ENCODE peak calls at places on chromosomes 16 and 17, in four cellular contexts. F is sigmoid colon, S is Peyer's patch, V is tibial nerve. J is an unnamed sample.

GRCh38 chr17:68961204-68961893 is 6.2 kb upstream of the ABCA8 start:
- DNase-seq in F (no peak), S (no peak), V (peak), J (peak)

GRCh38 chr17:11404431-11404830 is 163.4 kb downstream of the SHISA6 start:
- DNase-seq in F (no peak), S (no peak), V (no peak), J (no peak)

GRCh38 chr16:83420206-83420760 is 387.5 kb upstream of the HSBP1 start:
- DNase-seq in F (no peak), S (no peak), V (no peak), J (no peak)

GRCh38 chr16:65672960-65673359 is 551.1 kb upstream of the CDH11 start:
- DNase-seq in F (no peak), S (no peak), V (no peak), J (no peak)

GRCh38 chr17:29078183-29079045 is 35.5 kb downstream of the PIPOX start:
- DNase-seq in F (no peak), S (no peak), V (no peak), J (no peak)

GRCh38 chr16:19436540-19436939 is 18.9 kb downstream of the TMC5 start:
- DNase-seq in F (no peak), S (no peak), V (no peak), J (no peak)

GRCh38 chr16:88914750-88915368 is 48.4 kb upstream of the PABPN1L start:
- DNase-seq in F (no peak), S (no peak), V (peak), J (no peak)

GRCh38 chr16:80610489-80611156 is 69.8 kb downstream of the DYNLRB2 start:
- DNase-seq in F (no peak), S (no peak), V (no peak), J (peak)

GRCh38 chr17:76492989-76493501 is 8.2 kb downstream of the RHBDF2 start:
- DNase-seq in F (peak), S (peak), V (no peak), J (no peak)

GRCh38 chr17:78416311-78416711 is 37.9 kb downstream of the PGS1 start:
- DNase-seq in F (no peak), S (peak), V (no peak), J (no peak)

GRCh38 chr17:47739150-47739549 is 6.1 kb downstream of the TBX21 start:
- DNase-seq in F (peak), S (no peak), V (no peak), J (no peak)

GRCh38 chr16:22335668-22336246 is 38.5 kb downstream of the POLR3E start:
- DNase-seq in F (no peak), S (no peak), V (no peak), J (no peak)

GRCh38 chr17:57944796-57945362 is 10.3 kb downstream of the CUEDC1 start:
- DNase-seq in F (no peak), S (no peak), V (no peak), J (no peak)

GRCh38 chr16:23434380-23434779 is 18.6 kb downstream of the COG7 start:
- DNase-seq in F (no peak), S (no peak), V (no peak), J (no peak)

GRCh38 chr17:83057397-83057761 is 22.0 kb upstream of the METRNL start:
- DNase-seq in F (no peak), S (peak), V (no peak), J (no peak)

GRCh38 chr16:11361751-11362742 is 16.8 kb downstream of the RMI2 start:
- DNase-seq in F (no peak), S (peak), V (no peak), J (peak)

GRCh38 chr17:60168654-60169053 is 18.9 kb downstream of the CA4 start:
- DNase-seq in F (no peak), S (peak), V (no peak), J (no peak)

GRCh38 chr17:82349287-82349701 is 9.8 kb upstream of the TEX19 start:
- DNase-seq in F (no peak), S (no peak), V (no peak), J (no peak)

GRCh38 chr17:17151055-17151454 is 55.1 kb downstream of the PLD6 start:
- DNase-seq in F (no peak), S (no peak), V (no peak), J (no peak)

GRCh38 chr16:31177136-31177535 is 2.8 kb upstream of the FUS start:
- DNase-seq in F (no peak), S (peak), V (no peak), J (no peak)

GRCh38 chr16:11234884-11235702 is 20.9 kb downstream of the SOCS1 start:
- DNase-seq in F (no peak), S (no peak), V (no peak), J (no peak)

GRCh38 chr16:14486520-14487303 is 143.3 kb downstream of the PARN start:
- DNase-seq in F (peak), S (peak), V (peak), J (peak)

GRCh38 chr16:83713597-83713996 is 94.2 kb upstream of the HSBP1 start:
- DNase-seq in F (no peak), S (no peak), V (no peak), J (no peak)

GRCh38 chr17:11272191-11272590 is 31.2 kb downstream of the SHISA6 start:
- DNase-seq in F (no peak), S (no peak), V (no peak), J (no peak)

DNA sequence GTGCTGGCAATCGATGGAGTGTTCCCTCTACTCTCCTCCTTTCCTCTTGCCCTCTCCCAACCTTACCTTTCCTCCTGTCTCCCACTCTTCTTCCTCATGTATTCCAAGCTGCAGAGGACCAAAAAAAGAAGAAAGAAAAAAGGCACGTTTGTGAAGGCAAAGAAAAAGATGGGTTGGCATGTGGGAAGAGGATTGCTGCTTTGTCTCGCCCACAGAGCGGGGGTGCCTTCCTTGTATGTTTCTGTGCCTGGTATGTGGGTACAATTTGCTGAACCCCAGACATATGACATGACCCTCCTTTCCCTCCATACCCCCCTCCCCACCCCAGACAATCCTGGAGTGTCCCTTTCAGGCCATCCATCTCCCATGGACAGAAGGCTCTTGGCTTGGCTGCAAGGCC is 13.1 kb upstream of the CTCF start:
- DNase-seq in F (peak), S (no peak), V (no peak), J (no peak)
- TF ChIP-seq POLR2A in F (no peak), S (no peak), V (no peak), J (no peak)

GRCh38 chr17:42561908-42562844 is at the start of gene COASY:
- DNase-seq in F (peak), S (peak), V (peak), J (peak)
- TF ChIP-seq POLR2A in F (peak), S (peak), V (no peak), J (no peak)

GRCh38 chr16:4461250-4462085 is 13.0 kb downstream of the NMRAL1 start:
- DNase-seq in F (no peak), S (no peak), V (no peak), J (no peak)

GRCh38 chr16:4468972-4469371 is 5.5 kb downstream of the NMRAL1 start:
- DNase-seq in F (no peak), S (no peak), V (no peak), J (no peak)

GRCh38 chr16:4467916-4468315 is 6.5 kb downstream of the NMRAL1 start:
- DNase-seq in F (no peak), S (no peak), V (no peak), J (no peak)

GRCh38 chr16:4463522-4464163 is 10.8 kb downstream of the NMRAL1 start:
- DNase-seq in F (no peak), S (no peak), V (no peak), J (no peak)

GRCh38 chr16:4465977-4466779 is 8.2 kb downstream of the NMRAL1 start:
- DNase-seq in F (no peak), S (peak), V (no peak), J (no peak)
- TF ChIP-seq POLR2A in F (no peak), S (no peak), V (no peak), J (no peak)

DNA sequence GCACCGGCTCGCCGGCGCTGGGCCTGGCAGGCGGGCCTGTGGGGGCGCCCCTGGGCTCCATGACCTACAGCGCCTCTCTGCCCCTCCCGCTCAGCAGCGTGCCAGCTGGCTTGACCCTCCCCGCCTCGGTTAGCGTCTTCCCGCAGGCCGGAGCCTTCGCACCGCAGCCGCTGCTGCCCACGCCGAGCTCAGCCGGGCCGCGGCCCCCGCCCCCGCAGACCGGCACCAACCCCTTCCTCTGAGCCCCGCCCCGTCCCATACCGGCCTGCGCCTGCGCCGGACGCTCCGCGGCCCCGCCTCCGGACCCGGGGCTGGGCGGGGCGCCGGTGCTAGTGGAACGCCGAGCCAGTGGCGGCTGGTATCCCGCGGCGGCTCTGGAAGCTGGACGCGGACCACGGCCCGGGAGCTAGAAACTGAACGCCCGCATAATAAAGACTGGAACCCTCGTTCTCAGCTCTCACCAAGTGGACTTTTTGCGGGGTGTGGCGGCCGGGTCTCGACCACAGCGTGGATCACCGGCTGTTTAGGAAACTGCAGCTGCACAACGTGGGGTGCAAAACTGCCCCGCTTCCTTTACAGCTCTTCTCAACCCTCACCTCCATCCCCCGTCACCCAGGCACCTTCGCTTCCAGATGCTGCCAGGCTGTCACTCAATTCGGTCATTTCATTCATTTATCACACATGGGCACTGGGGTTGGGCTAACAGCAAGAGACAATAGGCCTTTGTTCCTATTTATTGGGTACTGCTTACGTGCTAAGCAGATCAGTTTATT is 4.9 kb upstream of the SPATA20 start:
- DNase-seq in F (peak), S (peak), V (peak), J (peak)
- TF ChIP-seq POLR2A in F (peak), S (peak), V (peak), J (no peak)

GRCh38 chr16:70715860-70716357 is 30.1 kb upstream of the MTSS2 start:
- DNase-seq in F (no peak), S (no peak), V (no peak), J (no peak)

GRCh38 chr16:70715113-70715711 is 29.4 kb upstream of the MTSS2 start:
- DNase-seq in F (peak), S (no peak), V (peak), J (no peak)

GRCh38 chr16:70720431-70721201 is 34.8 kb upstream of the MTSS2 start:
- DNase-seq in F (no peak), S (no peak), V (no peak), J (no peak)

GRCh38 chr16:70717065-70717464 is 31.2 kb upstream of the MTSS2 start:
- DNase-seq in F (no peak), S (no peak), V (no peak), J (no peak)

DNA sequence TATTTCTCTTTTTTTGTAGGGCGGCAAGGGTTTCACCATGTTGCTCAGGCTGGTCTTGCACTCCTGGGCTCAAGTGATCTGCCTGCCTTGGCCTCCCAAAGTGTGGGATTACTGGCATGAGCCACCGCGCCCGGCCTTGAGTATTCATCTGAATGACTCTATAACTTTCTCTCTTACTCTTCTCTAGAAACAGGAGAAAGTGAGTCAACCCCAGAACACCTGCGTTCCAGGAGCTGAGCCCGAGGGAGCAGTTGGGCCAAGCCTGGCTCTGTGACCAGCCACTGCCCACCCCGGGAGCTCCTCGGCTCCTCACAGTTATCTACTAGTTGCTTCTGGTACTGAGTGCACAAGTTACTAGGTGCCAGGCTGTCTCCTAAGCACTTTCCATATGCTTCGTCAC is 32.0 kb upstream of the MTSS2 start:
- DNase-seq in F (no peak), S (no peak), V (no peak), J (no peak)
- TF ChIP-seq POLR2A in F (no peak), S (no peak), V (no peak), J (no peak)

GRCh38 chr16:12542818-12543699 is 260.6 kb downstream of the CPPED1 start:
- DNase-seq in F (no peak), S (no peak), V (no peak), J (no peak)
- TF ChIP-seq POLR2A in F (no peak), S (no peak), V (no peak), J (no peak)

J was measured in lower leg skin.